ENCODE peak calls at places on chromosomes 13 and 19, in five cellular contexts. T is midbrain; E is stimulated activated CD4-positive, alpha-beta T cell treated with anti-CD3 and anti-CD28 coated beads, Interleukin-4, amount 100 ng/mL, for 1 hour; D is MCF 10A; Y is H54. N is an unnamed sample.

GRCh38 chr19:45306040-45306439 is 16.6 kb downstream of the CKM start:
- DNase-seq in T (no peak), E (no peak), D (no peak), Y (no peak), N (no peak)

GRCh38 chr13:38159710-38160109 is 189.9 kb upstream of the UFM1 start:
- DNase-seq in T (no peak), E (no peak), D (no peak), Y (no peak), N (no peak)

GRCh38 chr19:16336571-16336970 is 11.9 kb downstream of the KLF2 start:
- DNase-seq in T (no peak), E (no peak), D (no peak), Y (no peak), N (no peak)

GRCh38 chr13:40629678-40630384 is 36.6 kb downstream of the FOXO1 start:
- DNase-seq in T (peak; percentile 12), E (no peak), D (no peak), Y (no peak), N (peak; percentile 51)

GRCh38 chr13:88424463-88424862 is 753.3 kb downstream of the SLITRK5 start:
- DNase-seq in T (no peak), E (no peak), D (no peak), Y (no peak), N (no peak)

GRCh38 chr13:105925496-105925895 is 610.0 kb downstream of the EFNB2 start:
- DNase-seq in T (no peak), E (no peak), D (peak; percentile 80), Y (no peak), N (no peak)

GRCh38 chr13:40666905-40667621 is 622 bp upstream of the FOXO1 start:
- DNase-seq in T (peak; percentile 43), E (peak; percentile 37), D (peak; percentile 59), Y (peak; percentile 77), N (no peak)

GRCh38 chr19:6226444-6227155 is 53.2 kb downstream of the MLLT1 start:
- DNase-seq in T (no peak), E (no peak), D (no peak), Y (no peak), N (no peak)

GRCh38 chr13:114126789-114127472 is 5.5 kb downstream of the RASA3 start:
- DNase-seq in T (no peak), E (peak; percentile 38), D (no peak), Y (no peak), N (no peak)

GRCh38 chr19:51490676-51491075 is 10.9 kb downstream of the SIGLEC12 start:
- DNase-seq in T (no peak), E (no peak), D (no peak), Y (no peak), N (no peak)

GRCh38 chr13:108060111-108060510 is 155.2 kb downstream of the LIG4 start:
- DNase-seq in T (no peak), E (no peak), D (no peak), Y (no peak), N (no peak)

GRCh38 chr13:98892077-98892476 is 85.8 kb downstream of the DOCK9 start:
- DNase-seq in T (no peak), E (no peak), D (no peak), Y (no peak), N (no peak)

GRCh38 chr19:15641901-15642491 is 1.3 kb downstream of the CYP4F3 start:
- DNase-seq in T (no peak), E (no peak), D (no peak), Y (no peak), N (no peak)

GRCh38 chr13:37225414-37226047 is 120.1 kb upstream of the CSNK1A1L start:
- DNase-seq in T (no peak), E (no peak), D (no peak), Y (no peak), N (no peak)

GRCh38 chr19:42634409-42635232 is 39.9 kb upstream of the CEACAM8 start:
- DNase-seq in T (no peak), E (peak; percentile 22), D (peak; percentile 59), Y (peak; percentile 56), N (peak; percentile 11)

GRCh38 chr13:111976474-111977183 is 90.3 kb upstream of the SOX1 start:
- DNase-seq in T (no peak), E (no peak), D (no peak), Y (no peak), N (no peak)

GRCh38 chr13:25046274-25046984 is 49.5 kb upstream of the PABPC3 start:
- DNase-seq in T (peak; percentile 25), E (no peak), D (no peak), Y (no peak), N (peak; percentile 38)

GRCh38 chr13:108121406-108121805 is 93.9 kb downstream of the LIG4 start:
- DNase-seq in T (no peak), E (no peak), D (no peak), Y (no peak), N (no peak)

GRCh38 chr19:30719189-30719990 is 347.2 kb downstream of the ZNF536 start:
- DNase-seq in T (no peak), E (no peak), D (no peak), Y (peak; percentile 38), N (peak; percentile 24)

GRCh38 chr13:52949744-52950143 is 78.9 kb upstream of the OLFM4 start:
- DNase-seq in T (peak; percentile 53), E (no peak), D (no peak), Y (no peak), N (peak; percentile 59)